ENCODE peak calls at places on chromosomes 3 and 15, in four cellular contexts. L, K, I and W are unnamed samples.

GRCh38 chr15:47820780-47821319 is 103.5 kb downstream of the SEMA6D start:
- DNase-seq in L (no peak), K (no peak), I (no peak), W (no peak)

GRCh38 chr3:38583688-38584087 is 65.8 kb downstream of the SCN5A start:
- DNase-seq in L (no peak), K (no peak), I (no peak), W (no peak)

GRCh38 chr3:189304465-189305341 is 132.9 kb downstream of the TPRG1 start:
- DNase-seq in L (no peak), K (no peak), I (no peak), W (peak)

GRCh38 chr3:46280105-46280797 is 38.0 kb downstream of the CCR3 start:
- DNase-seq in L (no peak), K (no peak), I (no peak), W (no peak)

GRCh38 chr3:158458464-158458863 is 112.5 kb upstream of the MLF1 start:
- DNase-seq in L (no peak), K (no peak), I (no peak), W (no peak)

GRCh38 chr15:88619796-88620195 is 1.3 kb upstream of the AEN start:
- DNase-seq in L (no peak), K (no peak), I (no peak), W (no peak)

GRCh38 chr3:30527720-30528119 is 78.7 kb upstream of the TGFBR2 start:
- DNase-seq in L (no peak), K (no peak), I (no peak), W (no peak)

GRCh38 chr3:12759097-12759679 is at the start of gene TMEM40:
- DNase-seq in L (no peak), K (no peak), I (no peak), W (no peak)

GRCh38 chr3:58973796-58974195 is 76.0 kb downstream of the CFAP20DC start:
- DNase-seq in L (no peak), K (no peak), I (no peak), W (no peak)

GRCh38 chr15:48233246-48233645 is 27.1 kb downstream of the SLC12A1 start:
- DNase-seq in L (no peak), K (no peak), I (no peak), W (no peak)

GRCh38 chr15:60395276-60396011 is 2.3 kb downstream of the ANXA2 start:
- DNase-seq in L (no peak), K (no peak), I (no peak), W (no peak)

GRCh38 chr3:9947025-9947995 is 4.9 kb downstream of the PRRT3 start:
- DNase-seq in L (no peak), K (peak), I (no peak), W (peak)

GRCh38 chr3:138367326-138367850 is 19.0 kb downstream of the MRAS start:
- DNase-seq in L (no peak), K (no peak), I (no peak), W (no peak)

GRCh38 chr15:98654790-98655360 is 6.5 kb downstream of the IGF1R start:
- DNase-seq in L (no peak), K (peak), I (no peak), W (no peak)

GRCh38 chr15:38879909-38880471 is 315.4 kb upstream of the RASGRP1 start:
- DNase-seq in L (no peak), K (no peak), I (no peak), W (no peak)

GRCh38 chr3:12187448-12188327 is 29.0 kb upstream of the TIMP4 start:
- DNase-seq in L (no peak), K (no peak), I (peak), W (no peak)

GRCh38 chr3:42071720-42072582 is 19.2 kb upstream of the TRAK1 start:
- DNase-seq in L (no peak), K (peak), I (no peak), W (peak)

GRCh38 chr3:19652336-19652735 is 281.7 kb downstream of the EFHB start:
- DNase-seq in L (no peak), K (no peak), I (no peak), W (no peak)

GRCh38 chr3:69087030-69087791 is 2.5 kb downstream of the ARL6IP5 start:
- DNase-seq in L (no peak), K (no peak), I (no peak), W (no peak)

GRCh38 chr15:63487076-63487757 is 17.2 kb upstream of the USP3 start:
- DNase-seq in L (peak), K (peak), I (no peak), W (peak)

GRCh38 chr3:58150800-58151199 is 60.0 kb downstream of the DNASE1L3 start:
- DNase-seq in L (no peak), K (no peak), I (no peak), W (no peak)

GRCh38 chr3:18469775-18470174 is 44.6 kb upstream of the SATB1 start:
- DNase-seq in L (no peak), K (no peak), I (no peak), W (no peak)

GRCh38 chr15:67700023-67700422 is 125.3 kb upstream of the SKOR1 start:
- DNase-seq in L (no peak), K (no peak), I (no peak), W (no peak)

GRCh38 chr3:21163961-21164360 is 587.0 kb downstream of the ZNF385D start:
- DNase-seq in L (no peak), K (no peak), I (no peak), W (no peak)

GRCh38 chr3:123096701-123097100 is 29.9 kb downstream of the PDIA5 start:
- DNase-seq in L (no peak), K (no peak), I (no peak), W (no peak)

GRCh38 chr15:45116482-45117326 is 2.6 kb downstream of the DUOXA2 start:
- DNase-seq in L (no peak), K (no peak), I (no peak), W (no peak)

GRCh38 chr15:93068581-93069199 is 20.3 kb downstream of the RGMA start:
- DNase-seq in L (no peak), K (no peak), I (no peak), W (no peak)

GRCh38 chr3:86890997-86891396 is 100.0 kb downstream of the VGLL3 start:
- DNase-seq in L (no peak), K (no peak), I (no peak), W (no peak)

GRCh38 chr15:67744331-67745058 is 80.8 kb upstream of the SKOR1 start:
- DNase-seq in L (no peak), K (no peak), I (no peak), W (no peak)

GRCh38 chr3:119781330-119782198 is at the start of gene NR1I2:
- DNase-seq in L (no peak), K (peak), I (no peak), W (no peak)

GRCh38 chr3:12544652-12545472 is 437 bp downstream of the MKRN2OS start:
- DNase-seq in L (no peak), K (no peak), I (no peak), W (no peak)

GRCh38 chr3:18425641-18426403 is 683 bp upstream of the SATB1 start:
- DNase-seq in L (no peak), K (no peak), I (no peak), W (no peak)

GRCh38 chr15:40072216-40072990 is 33.4 kb upstream of the SRP14 start:
- DNase-seq in L (no peak), K (no peak), I (no peak), W (no peak)

GRCh38 chr3:193875601-193876321 is 260.2 kb upstream of the HES1 start:
- DNase-seq in L (no peak), K (peak), I (no peak), W (no peak)

GRCh38 chr3:32552013-32552412 is 18.6 kb downstream of the DYNC1LI1 start:
- DNase-seq in L (no peak), K (no peak), I (no peak), W (no peak)

GRCh38 chr3:32553973-32554372 is 16.7 kb downstream of the DYNC1LI1 start:
- DNase-seq in L (no peak), K (no peak), I (no peak), W (no peak)

GRCh38 chr3:32553459-32553858 is 17.2 kb downstream of the DYNC1LI1 start:
- DNase-seq in L (no peak), K (no peak), I (no peak), W (no peak)

GRCh38 chr3:32551087-32551486 is 19.6 kb downstream of the DYNC1LI1 start:
- DNase-seq in L (no peak), K (no peak), I (no peak), W (no peak)

DNA sequence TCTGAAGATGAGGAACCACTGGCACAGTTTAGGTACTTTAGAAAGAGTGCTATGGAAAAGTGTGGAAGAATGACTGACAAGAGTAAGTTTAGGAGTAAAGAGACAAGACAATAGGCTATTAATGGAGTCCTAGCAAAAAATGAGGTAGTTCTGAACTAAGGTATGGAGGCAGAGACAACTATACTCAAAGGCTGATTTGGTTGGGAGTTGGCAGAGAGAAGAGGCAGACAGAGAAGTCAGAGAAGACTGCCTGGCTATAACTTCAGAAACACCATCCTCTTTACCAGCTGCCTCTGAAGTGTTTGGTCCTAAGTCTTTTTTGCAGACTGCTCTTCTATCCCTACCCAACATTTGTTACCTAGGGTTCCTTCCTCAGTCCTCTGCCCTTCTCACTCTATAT is 19.2 kb downstream of the DYNC1LI1 start:
- DNase-seq in L (no peak), K (no peak), I (no peak), W (no peak)
- TF ChIP-seq CHD4 in L (no peak), K (no peak), I (no peak), W (no peak)

GRCh38 chr15:20345401-20345958 is 196.1 kb downstream of the GOLGA6L6 start:
- DNase-seq in L (peak), K (no peak), I (no peak), W (peak)
- TF ChIP-seq USF2 in L (no peak), K (no peak), I (no peak), W (no peak)

GRCh38 chr3:129749692-129750091 is 143.2 kb upstream of the PLXND1 start:
- DNase-seq in L (no peak), K (no peak), I (no peak), W (no peak)
- TF ChIP-seq CHD4 in L (no peak), K (no peak), I (no peak), W (no peak)

DNA sequence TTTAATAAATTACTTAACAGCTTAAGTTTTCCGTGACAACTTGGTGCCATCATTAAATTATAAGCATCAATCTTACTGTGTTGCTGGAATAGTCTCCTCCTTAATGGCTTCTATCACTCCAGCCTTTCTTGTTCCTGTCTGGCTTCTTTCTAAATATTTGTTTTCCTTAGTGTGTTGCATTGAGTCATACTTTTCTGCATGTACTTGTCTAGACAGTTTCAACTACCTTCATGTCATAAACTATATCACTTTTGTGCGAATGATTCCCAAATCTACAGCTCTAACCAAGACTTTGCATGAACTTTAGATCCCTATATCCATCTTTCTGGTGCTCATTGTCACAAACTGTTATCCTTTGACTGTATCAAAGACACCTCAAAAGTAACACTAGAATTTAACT is 78.4 kb downstream of the AKAP13 start:
- DNase-seq in L (no peak), K (no peak), I (no peak), W (peak)
- TF ChIP-seq USF2 in L (no peak), K (no peak), I (no peak), W (no peak)

DNA sequence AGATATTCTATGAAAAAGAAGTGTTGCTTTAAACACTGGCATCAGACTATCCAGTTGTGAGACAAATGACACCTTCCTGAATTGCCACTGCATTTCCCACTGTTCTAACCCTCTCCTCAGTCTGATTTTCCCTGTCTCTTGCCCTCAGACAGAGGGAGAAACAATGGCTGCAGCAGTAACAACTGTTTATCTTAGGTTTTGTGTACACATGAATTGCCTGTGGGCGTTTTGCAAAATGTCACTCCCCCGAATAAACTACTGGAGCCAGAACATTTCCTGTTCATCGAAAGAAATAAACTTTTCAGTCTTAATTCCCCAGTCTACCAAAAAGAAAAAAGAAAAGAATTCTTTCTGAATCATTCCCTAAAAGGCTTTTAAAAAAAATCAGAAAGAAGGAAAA is 155.1 kb downstream of the MAGI1 start:
- DNase-seq in L (no peak), K (peak), I (no peak), W (peak)
- TF ChIP-seq CHD4 in L (no peak), K (no peak), I (no peak), W (no peak)

GRCh38 chr3:191476053-191476787 is 15.3 kb downstream of the PYDC2 start:
- DNase-seq in L (no peak), K (no peak), I (no peak), W (no peak)
- TF ChIP-seq USF2 in L (no peak), K (no peak), I (no peak), W (no peak)